ENCODE peak calls at places on chromosome 18, in four cellular contexts. Y, I, G and P are unnamed samples.

GRCh38 chr18:10354241-10354811 is 100.1 kb upstream of the APCDD1 start:
- DNase-seq in Y (no peak), I (no peak), G (no peak), P (no peak)

GRCh38 chr18:10524507-10525425 is 1.1 kb upstream of the NAPG start:
- DNase-seq in Y (no peak), I (no peak), G (no peak), P (peak)

GRCh38 chr18:21134895-21135294 is 23.3 kb upstream of the ROCK1 start:
- DNase-seq in Y (no peak), I (no peak), G (no peak), P (peak)

GRCh38 chr18:11689972-11690570 is 1.0 kb downstream of the GNAL start:
- DNase-seq in Y (peak), I (no peak), G (no peak), P (no peak)

GRCh38 chr18:74411475-74411874 is 45.6 kb downstream of the DIPK1C start:
- DNase-seq in Y (no peak), I (no peak), G (no peak), P (no peak)

GRCh38 chr18:26307161-26307773 is 81.0 kb downstream of the TAF4B start:
- DNase-seq in Y (peak), I (peak), G (no peak), P (peak)

GRCh38 chr18:35091841-35092240 is 50.6 kb downstream of the MAPRE2 start:
- DNase-seq in Y (no peak), I (no peak), G (no peak), P (no peak)

GRCh38 chr18:35071819-35072247 is 30.6 kb downstream of the MAPRE2 start:
- DNase-seq in Y (no peak), I (no peak), G (no peak), P (peak)

GRCh38 chr18:64295839-64296238 is 147.0 kb upstream of the LINC00305 start:
- DNase-seq in Y (no peak), I (no peak), G (no peak), P (no peak)

GRCh38 chr18:79518028-79518682 is 122.4 kb downstream of the NFATC1 start:
- DNase-seq in Y (no peak), I (no peak), G (peak), P (no peak)

DNA sequence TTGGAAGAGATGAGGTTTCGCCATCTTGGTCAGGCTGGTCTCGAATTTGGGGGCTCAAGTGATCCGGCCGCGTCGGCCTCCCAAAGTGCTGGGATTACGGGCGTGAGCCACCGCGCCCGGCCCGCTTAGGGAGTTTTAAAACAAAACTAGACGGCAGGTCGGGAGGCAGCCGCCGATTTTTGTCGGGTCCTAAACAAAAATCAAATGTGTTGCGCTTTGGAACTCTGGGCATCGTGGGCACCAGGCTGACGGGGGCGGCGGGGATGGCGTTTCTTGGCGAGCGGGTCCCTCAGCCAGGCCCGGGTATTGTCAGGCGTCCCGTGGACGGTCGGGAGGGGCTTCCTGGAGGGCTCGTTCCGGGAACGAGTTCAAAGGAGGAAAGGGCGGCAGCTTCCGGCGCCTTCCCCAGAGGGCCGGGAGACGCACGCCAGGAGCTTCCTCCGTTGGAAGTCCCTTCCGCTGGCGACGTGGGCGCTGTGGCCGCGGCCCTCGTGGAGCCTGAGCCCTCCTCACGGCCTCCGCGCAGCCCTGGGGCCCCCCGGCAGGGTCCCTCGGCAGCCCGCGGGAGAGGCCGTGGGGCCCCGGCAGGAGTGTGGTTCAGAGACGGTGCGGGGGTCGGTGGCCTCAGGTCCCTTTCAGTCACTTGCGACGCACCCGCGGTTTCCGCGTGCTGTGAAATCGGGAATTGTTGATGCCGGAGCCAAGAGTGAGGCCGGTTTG is 59.2 kb downstream of the EMILIN2 start:
- DNase-seq in Y (peak), I (peak), G (peak), P (peak)
- TF ChIP-seq POLR2A in Y (peak), I (peak), G (no peak), P (peak)

DNA sequence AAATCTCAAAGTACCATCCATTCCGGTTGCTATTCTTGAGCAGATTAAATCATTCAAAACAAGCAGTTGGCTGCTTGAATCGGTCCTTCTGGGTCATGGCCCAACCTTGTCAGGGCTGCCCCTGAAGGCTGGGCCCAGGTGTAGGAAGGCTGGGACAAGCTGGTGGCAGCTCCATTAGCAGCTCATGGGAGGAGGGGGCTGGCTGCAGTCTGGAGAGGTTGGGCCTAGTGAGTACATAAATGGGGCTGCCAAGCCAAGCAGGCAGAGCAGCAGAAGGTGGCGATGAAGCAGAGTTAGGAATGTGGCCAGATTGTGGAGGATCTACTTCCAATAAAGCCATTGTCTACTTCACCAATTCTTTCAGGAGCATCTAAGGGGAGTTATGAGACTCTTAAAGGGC is 81.4 kb downstream of the ADCYAP1 start:
- DNase-seq in Y (no peak), I (no peak), G (no peak), P (no peak)
- TF ChIP-seq POLR2A in Y (no peak), I (no peak), G (no peak), P (no peak)

GRCh38 chr18:24014062-24014985 is at the start of gene TTC39C:
- DNase-seq in Y (peak), I (peak), G (peak), P (peak)
- TF ChIP-seq POLR2A in Y (peak), I (peak), G (no peak), P (no peak)

GRCh38 chr18:55592106-55592505 is 4.1 kb upstream of the TCF4 start:
- DNase-seq in Y (no peak), I (no peak), G (no peak), P (peak)

GRCh38 chr18:55588876-55589595 is 1.0 kb upstream of the TCF4 start:
- DNase-seq in Y (no peak), I (no peak), G (no peak), P (peak)

GRCh38 chr18:55588001-55588875 is at the start of gene TCF4:
- DNase-seq in Y (peak), I (no peak), G (peak), P (peak)

GRCh38 chr18:55587341-55588000 is 521 bp downstream of the TCF4 start:
- DNase-seq in Y (peak), I (no peak), G (no peak), P (peak)

GRCh38 chr18:55589625-55590291 is 1.8 kb upstream of the TCF4 start:
- DNase-seq in Y (peak), I (no peak), G (peak), P (peak)
- TF ChIP-seq POLR2A in Y (peak), I (no peak), G (peak), P (peak)